ENCODE peak calls at places on chromosome 6, in eight cellular contexts. X is dorsolateral prefrontal cortex; D is WTC11; G is activated CD4-positive, alpha-beta T cell treated with anti-CD3 and anti-CD28 coated beads, Interleukin-2, amount 50 U/mL, for 24 hours; T is fibroblast of pulmonary artery; L is activated CD8-positive, alpha-beta memory T cell treated with anti-CD3 and anti-CD28 coated beads for 4 hours; V is mucosa of gallbladder; O is endothelial cell. B is an unnamed sample.

GRCh38 chr6:37173573-37174195 is 3.7 kb downstream of the PIM1 start:
- DNase-seq in X (no peak), D (no peak), G (peak), T (peak), L (peak), V (no peak), O (no peak), B (no peak)

GRCh38 chr6:170212051-170212756 is 78.7 kb downstream of the DLL1 start:
- DNase-seq in X (no peak), D (no peak), G (no peak), T (no peak), L (no peak), V (peak), O (peak), B (no peak)

GRCh38 chr6:89392823-89393222 is 19.2 kb downstream of the RRAGD start:
- DNase-seq in X (no peak), D (no peak), G (no peak), T (no peak), L (no peak), V (no peak), O (no peak), B (no peak)

GRCh38 chr6:57432162-57432561 is 114.7 kb downstream of the PRIM2 start:
- DNase-seq in X (no peak), D (no peak), G (no peak), T (peak), L (no peak), V (no peak), O (no peak), B (no peak)

GRCh38 chr6:27728442-27728841 is 183.8 kb downstream of the OR2B2 start:
- DNase-seq in X (no peak), D (no peak), G (no peak), T (no peak), L (no peak), V (no peak), O (no peak), B (no peak)

GRCh38 chr6:961407-961930 is 268.5 kb upstream of the EXOC2 start:
- DNase-seq in X (no peak), D (no peak), G (no peak), T (no peak), L (no peak), V (no peak), O (no peak), B (no peak)

GRCh38 chr6:169263374-169263773 is 9.7 kb upstream of the THBS2 start:
- DNase-seq in X (no peak), D (no peak), G (no peak), T (no peak), L (no peak), V (no peak), O (no peak), B (no peak)

GRCh38 chr6:133170602-133171001 is 70.6 kb upstream of the EYA4 start:
- DNase-seq in X (no peak), D (no peak), G (no peak), T (no peak), L (no peak), V (no peak), O (no peak), B (peak)

GRCh38 chr6:154509421-154510143 is 903 bp downstream of the CNKSR3 start:
- DNase-seq in X (no peak), D (peak), G (no peak), T (peak), L (no peak), V (peak), O (peak), B (peak)

GRCh38 chr6:42390228-42390934 is 61.3 kb downstream of the TRERF1 start:
- DNase-seq in X (no peak), D (no peak), G (peak), T (no peak), L (peak), V (no peak), O (no peak), B (no peak)

GRCh38 chr6:121856296-121856695 is 420.9 kb downstream of the GJA1 start:
- DNase-seq in X (no peak), D (no peak), G (no peak), T (peak), L (no peak), V (no peak), O (no peak), B (no peak)

GRCh38 chr6:110878751-110879539 is 4.4 kb downstream of the AMD1 start:
- DNase-seq in X (no peak), D (peak), G (no peak), T (peak), L (no peak), V (peak), O (peak), B (no peak)

GRCh38 chr6:157323924-157324276 is 581 bp upstream of the TMEM242 start:
- DNase-seq in X (peak), D (peak), G (peak), T (peak), L (peak), V (peak), O (peak), B (peak)

GRCh38 chr6:7006536-7007191 is 101.1 kb upstream of the RREB1 start:
- DNase-seq in X (no peak), D (no peak), G (no peak), T (peak), L (no peak), V (no peak), O (no peak), B (peak)

GRCh38 chr6:149934249-149935156 is 7.3 kb upstream of the ULBP2 start:
- DNase-seq in X (no peak), D (peak), G (peak), T (peak), L (peak), V (peak), O (peak), B (peak)

GRCh38 chr6:26030716-26031115 is 56.5 kb upstream of the HFE start:
- DNase-seq in X (no peak), D (no peak), G (no peak), T (no peak), L (no peak), V (no peak), O (no peak), B (no peak)

B was measured in mammary epithelial cell.